ENCODE peak calls at places on chromosome 1, in six cellular contexts. O is hypothalamus, L is left cardiac atrium, A is ecto neural progenitor cell, E is Kasumi-1, M is HuH-7. B is an unnamed sample.

GRCh38 chr1:235417101-235417697 is 50.0 kb downstream of the TBCE start:
- DNase-seq in O (peak), L (peak), A (peak), E (peak), M (peak), B (peak)

GRCh38 chr1:30088594-30089556 is 634.5 kb downstream of the MATN1 start:
- DNase-seq in O (no peak), L (no peak), A (no peak), E (no peak), M (no peak), B (no peak)

GRCh38 chr1:26710811-26711210 is 15.0 kb downstream of the ARID1A start:
- DNase-seq in O (no peak), L (no peak), A (no peak), E (no peak), M (no peak), B (no peak)

GRCh38 chr1:84298336-84298687 is 3.2 kb upstream of the SAMD13 start:
- DNase-seq in O (no peak), L (peak), A (peak), E (peak), M (peak), B (peak)

GRCh38 chr1:12554521-12555305 is 63.3 kb downstream of the DHRS3 start:
- DNase-seq in O (no peak), L (no peak), A (no peak), E (no peak), M (no peak), B (no peak)

GRCh38 chr1:212228591-212229119 is 56.6 kb upstream of the PPP2R5A start:
- DNase-seq in O (no peak), L (no peak), A (no peak), E (no peak), M (peak), B (no peak)

GRCh38 chr1:89996415-89997110 is 1.7 kb downstream of the ZNF326 start:
- DNase-seq in O (no peak), L (no peak), A (no peak), E (no peak), M (no peak), B (no peak)

GRCh38 chr1:89995595-89996397 is 886 bp downstream of the ZNF326 start:
- DNase-seq in O (no peak), L (no peak), A (no peak), E (peak), M (no peak), B (no peak)

GRCh38 chr1:2234762-2235113 is 6.6 kb downstream of the SKI start:
- DNase-seq in O (no peak), L (no peak), A (no peak), E (no peak), M (no peak), B (no peak)

B was measured in substantia nigra.